ENCODE peak calls at places on chromosomes 16 and 17, in seven cellular contexts. A, N, W, D, L, U and H are unnamed samples.

GRCh38 chr16:89006036-89006752 is 29.2 kb upstream of the CBFA2T3 start:
- DNase-seq in L (no peak), N (no peak), W (no peak), D (no peak), U (no peak), A (no peak), H (no peak)

GRCh38 chr16:68993885-68994284 is 111.6 kb upstream of the HAS3 start:
- DNase-seq in N (no peak), U (no peak), D (peak), A (no peak), L (no peak), W (no peak), H (peak)

GRCh38 chr17:2949469-2950044 is 113.8 kb downstream of the OR1D5 start:
- DNase-seq in U (no peak), N (no peak), L (no peak), W (no peak), D (peak), A (no peak), H (peak)

GRCh38 chr16:47008174-47008573 is 34.7 kb upstream of the DNAJA2 start:
- DNase-seq in U (no peak), A (no peak), N (no peak), L (no peak), W (no peak), D (peak), H (peak)

GRCh38 chr17:51035436-51035835 is 85.2 kb downstream of the SPAG9 start:
- DNase-seq in N (no peak), D (peak), W (no peak), A (no peak), L (no peak), U (no peak), H (peak)

GRCh38 chr17:79575229-79575628 is 35.6 kb downstream of the RBFOX3 start:
- DNase-seq in D (no peak), L (no peak), N (no peak), A (no peak), W (no peak), U (no peak), H (no peak)

GRCh38 chr17:6376901-6377300 is 58.0 kb downstream of the AIPL1 start:
- DNase-seq in A (no peak), N (no peak), W (peak), L (no peak), U (no peak), D (no peak), H (no peak)

GRCh38 chr16:58515871-58516767 is 802 bp downstream of the SETD6 start:
- DNase-seq in W (no peak), A (peak), L (peak), U (no peak), D (peak), N (no peak), H (peak)

GRCh38 chr17:73228748-73229236 is 32.9 kb downstream of the CPSF4L start:
- DNase-seq in N (no peak), W (no peak), L (peak), A (peak), U (no peak), D (peak), H (peak)

GRCh38 chr16:15038689-15039088 is 17.2 kb downstream of the NTAN1 start:
- DNase-seq in N (no peak), A (no peak), D (no peak), W (no peak), L (no peak), U (no peak), H (no peak)

GRCh38 chr17:50534222-50534978 is 1.9 kb downstream of the EPN3 start:
- DNase-seq in U (no peak), D (peak), N (no peak), L (peak), A (no peak), W (no peak), H (peak)

GRCh38 chr16:12646098-12646489 is 157.6 kb downstream of the CPPED1 start:
- DNase-seq in A (no peak), L (no peak), U (no peak), D (no peak), N (no peak), W (no peak), H (no peak)

GRCh38 chr16:17258848-17259713 is 211.7 kb downstream of the XYLT1 start:
- DNase-seq in N (no peak), W (no peak), D (peak), U (no peak), L (no peak), A (no peak), H (peak)

GRCh38 chr17:78672880-78673371 is 95.7 kb upstream of the DNAH17 start:
- DNase-seq in L (no peak), W (no peak), U (no peak), D (peak), A (no peak), N (no peak), H (peak)

GRCh38 chr17:79631640-79632431 is 21.0 kb upstream of the RBFOX3 start:
- DNase-seq in A (no peak), W (no peak), L (no peak), N (no peak), U (peak), D (no peak), H (no peak)

GRCh38 chr16:66247516-66248089 is 118.9 kb upstream of the CDH5 start:
- DNase-seq in U (no peak), W (no peak), N (no peak), L (no peak), A (no peak), D (peak), H (peak)

GRCh38 chr17:42409467-42410351 is 13.3 kb downstream of the CAVIN1 start:
- DNase-seq in A (no peak), U (no peak), W (no peak), N (no peak), D (peak), L (no peak), H (peak)

GRCh38 chr17:81029859-81030258 is 5.1 kb upstream of the BAIAP2 start:
- DNase-seq in L (no peak), N (no peak), W (no peak), D (no peak), U (no peak), A (no peak), H (no peak)

GRCh38 chr16:72990003-72990521 is 57.9 kb downstream of the ZFHX3 start:
- DNase-seq in N (no peak), U (no peak), L (no peak), A (no peak), D (peak), W (no peak), H (peak)

GRCh38 chr17:39761861-39762496 is 24.2 kb downstream of the GRB7 start:
- DNase-seq in W (no peak), L (peak), U (no peak), N (no peak), A (no peak), D (peak), H (no peak)

GRCh38 chr17:76968707-76969597 is 100.7 kb downstream of the MGAT5B start:
- DNase-seq in U (no peak), W (no peak), A (peak), D (no peak), L (peak), N (no peak), H (peak)

GRCh38 chr16:20348365-20349185 is 3.9 kb downstream of the UMOD start:
- DNase-seq in W (no peak), N (no peak), A (peak), D (no peak), L (peak), U (no peak), H (no peak)

GRCh38 chr16:49952386-49952785 is 72.6 kb upstream of the CNEP1R1 start:
- DNase-seq in L (no peak), U (no peak), A (no peak), N (no peak), W (no peak), D (no peak), H (peak)

GRCh38 chr16:71526111-71526998 is at the start of gene CHST4:
- DNase-seq in N (no peak), W (no peak), L (peak), A (no peak), D (peak), U (no peak), H (peak)

GRCh38 chr16:2773188-2773968 is 3.7 kb downstream of the ELOB start:
- DNase-seq in W (no peak), L (no peak), U (no peak), D (peak), A (no peak), N (no peak), H (peak)

GRCh38 chr17:28018439-28019070 is 23.9 kb upstream of the NLK start:
- DNase-seq in N (no peak), W (no peak), D (peak), A (no peak), U (no peak), L (no peak), H (peak)

GRCh38 chr17:57574040-57574513 is 171.0 kb downstream of the CCDC182 start:
- DNase-seq in W (no peak), D (peak), A (no peak), L (no peak), U (no peak), N (no peak), H (no peak)

GRCh38 chr16:68908000-68908313 is 64.6 kb downstream of the TANGO6 start:
- DNase-seq in A (no peak), N (no peak), U (no peak), D (no peak), W (no peak), L (no peak), H (no peak)

GRCh38 chr16:75376475-75376907 is 56.8 kb downstream of the CFDP1 start:
- DNase-seq in N (no peak), A (no peak), L (no peak), D (no peak), U (no peak), W (no peak), H (peak)

GRCh38 chr17:62660629-62661118 is 33.2 kb downstream of the MRC2 start:
- DNase-seq in A (no peak), N (no peak), D (no peak), W (no peak), U (no peak), L (no peak), H (no peak)

GRCh38 chr17:79107499-79108231 is 33.0 kb downstream of the ENGASE start:
- DNase-seq in L (no peak), D (no peak), A (no peak), N (no peak), W (no peak), U (no peak), H (no peak)